ENCODE peak calls at places on chromosomes 12 and 14, in ten cellular contexts. A is adrenal gland; M is EL; R is NT2/D1; L is stimulated activated CD8-positive, alpha-beta memory T cell treated with anti-CD3 and anti-CD28 coated beads, Interleukin-12 subunit alpha, Interleukin-12 subunit beta, amount 100 ng/mL, for 4 hours; Q is iPS-NIHi11; E is GM12891; G is PC-9; D is H54; S is fibroblast of the conjunctiva. C is an unnamed sample.

GRCh38 chr12:97148941-97149559 is 242.0 kb downstream of the NEDD1 start:
- DNase-seq in A (peak), M (peak), R (peak), L (no peak), Q (peak), E (peak), G (no peak), D (peak), S (no peak), C (peak)

GRCh38 chr14:55519473-55520080 is 60.4 kb upstream of the KTN1 start:
- DNase-seq in A (no peak), M (no peak), R (no peak), L (no peak), Q (no peak), E (no peak), G (no peak), D (no peak), S (no peak), C (no peak)

GRCh38 chr14:94213741-94214140 is 39.6 kb downstream of the PPP4R4 start:
- DNase-seq in A (no peak), M (no peak), R (no peak), L (no peak), Q (no peak), E (no peak), G (no peak), D (no peak), S (no peak), C (no peak)

GRCh38 chr12:32603858-32604257 is 75.2 kb upstream of the DNM1L start:
- DNase-seq in A (no peak), M (peak), R (no peak), L (no peak), Q (no peak), E (no peak), G (no peak), D (no peak), S (no peak), C (no peak)

GRCh38 chr12:68667896-68668295 is 18.9 kb upstream of the NUP107 start:
- DNase-seq in A (no peak), M (no peak), R (no peak), L (no peak), Q (no peak), E (no peak), G (no peak), D (no peak), S (no peak), C (no peak)

GRCh38 chr12:93060666-93061413 is 131.7 kb upstream of the EEA1 start:
- DNase-seq in A (no peak), M (no peak), R (no peak), L (no peak), Q (peak), E (no peak), G (no peak), D (no peak), S (peak), C (no peak)

GRCh38 chr12:127272864-127273263 is 994.1 kb upstream of the TMEM132C start:
- DNase-seq in A (no peak), M (peak), R (no peak), L (no peak), Q (no peak), E (no peak), G (no peak), D (peak), S (peak), C (no peak)

GRCh38 chr14:100375273-100375962 is 52.3 kb downstream of the SLC25A47 start:
- DNase-seq in A (peak), M (peak), R (no peak), L (peak), Q (no peak), E (peak), G (peak), D (peak), S (peak), C (peak)

GRCh38 chr12:123055281-123055766 is 74.8 kb downstream of the ARL6IP4 start:
- DNase-seq in A (no peak), M (no peak), R (no peak), L (no peak), Q (no peak), E (no peak), G (no peak), D (no peak), S (no peak), C (no peak)

GRCh38 chr12:108666326-108666995 is 32.8 kb upstream of the SELPLG start:
- DNase-seq in A (peak), M (peak), R (no peak), L (no peak), Q (no peak), E (no peak), G (no peak), D (no peak), S (no peak), C (no peak)

GRCh38 chr14:71319646-71320045 is 412.4 kb downstream of the PCNX1 start:
- DNase-seq in A (peak), M (peak), R (no peak), L (no peak), Q (peak), E (no peak), G (no peak), D (no peak), S (no peak), C (no peak)

GRCh38 chr12:118549506-118550109 is 173.3 kb downstream of the SUDS3 start:
- DNase-seq in A (no peak), M (peak), R (no peak), L (no peak), Q (no peak), E (no peak), G (no peak), D (no peak), S (no peak), C (no peak)

GRCh38 chr12:11863988-11864387 is 206.8 kb upstream of the BCL2L14 start:
- DNase-seq in A (no peak), M (no peak), R (no peak), L (no peak), Q (no peak), E (no peak), G (no peak), D (no peak), S (no peak), C (no peak)

GRCh38 chr12:125203145-125203765 is 138.0 kb downstream of the AACS start:
- DNase-seq in A (no peak), M (no peak), R (no peak), L (no peak), Q (no peak), E (no peak), G (no peak), D (no peak), S (no peak), C (no peak)

GRCh38 chr14:36477266-36477665 is 42.8 kb downstream of the NKX2-1 start:
- DNase-seq in A (no peak), M (no peak), R (no peak), L (no peak), Q (no peak), E (no peak), G (no peak), D (no peak), S (no peak), C (no peak)

GRCh38 chr12:124836759-124837158 is 26.9 kb downstream of the SCARB1 start:
- DNase-seq in A (no peak), M (no peak), R (no peak), L (no peak), Q (no peak), E (no peak), G (no peak), D (no peak), S (no peak), C (no peak)

GRCh38 chr14:100789460-100790417 is 36.2 kb upstream of the MEG3 start:
- DNase-seq in A (no peak), M (no peak), R (no peak), L (no peak), Q (no peak), E (no peak), G (no peak), D (no peak), S (no peak), C (no peak)

GRCh38 chr14:71136386-71137060 is 229.3 kb downstream of the PCNX1 start:
- DNase-seq in A (no peak), M (no peak), R (no peak), L (no peak), Q (no peak), E (no peak), G (no peak), D (no peak), S (no peak), C (no peak)

GRCh38 chr14:64701660-64702059 is 2.6 kb upstream of the PLEKHG3 start:
- DNase-seq in A (no peak), M (no peak), R (no peak), L (no peak), Q (no peak), E (no peak), G (no peak), D (no peak), S (no peak), C (no peak)

GRCh38 chr12:13376627-13377373 is 180.3 kb downstream of the EMP1 start:
- DNase-seq in A (no peak), M (no peak), R (no peak), L (no peak), Q (no peak), E (no peak), G (peak), D (no peak), S (no peak), C (no peak)

GRCh38 chr14:99995700-99996356 is 69.4 kb upstream of the EVL start:
- DNase-seq in A (peak), M (peak), R (peak), L (peak), Q (peak), E (peak), G (no peak), D (peak), S (peak), C (peak)

GRCh38 chr14:61569783-61570182 is 125.5 kb upstream of the HIF1A start:
- DNase-seq in A (no peak), M (peak), R (no peak), L (no peak), Q (no peak), E (no peak), G (peak), D (peak), S (peak), C (no peak)

GRCh38 chr12:120534703-120535655 is 823 bp downstream of the RNF10 start:
- DNase-seq in A (peak), M (peak), R (no peak), L (peak), Q (peak), E (no peak), G (peak), D (peak), S (peak), C (no peak)

GRCh38 chr14:41285193-41285748 is 321.4 kb upstream of the LRFN5 start:
- DNase-seq in A (peak), M (no peak), R (peak), L (no peak), Q (peak), E (no peak), G (no peak), D (no peak), S (peak), C (no peak)

GRCh38 chr12:25469368-25469767 is 83.7 kb downstream of the LMNTD1 start:
- DNase-seq in A (no peak), M (no peak), R (no peak), L (no peak), Q (no peak), E (no peak), G (no peak), D (no peak), S (no peak), C (no peak)

GRCh38 chr12:104957388-104958008 is 592 bp downstream of the SLC41A2 start:
- DNase-seq in A (no peak), M (peak), R (no peak), L (peak), Q (no peak), E (peak), G (peak), D (no peak), S (no peak), C (no peak)